ENCODE peak calls at places on chromosomes 12 and 14, in eight cellular contexts. K is A549, C is HepG2, Z is stomach, F is tibial nerve, S is H1, O is GM12878, I is suprapubic skin. B is an unnamed sample.

GRCh38 chr14:36085861-36086260 is 90.7 kb downstream of the PTCSC3 start:
- DNase-seq in K (no peak), C (no peak), Z (no peak), F (no peak), S (no peak), O (no peak), I (no peak), B (no peak)

GRCh38 chr12:913919-914718 is 35.4 kb downstream of the RAD52 start:
- DNase-seq in K (no peak), C (no peak), Z (no peak), F (no peak), S (no peak), O (no peak), I (no peak), B (no peak)

GRCh38 chr12:11729008-11729407 is 79.5 kb downstream of the ETV6 start:
- DNase-seq in K (no peak), C (no peak), Z (peak), F (no peak), S (no peak), O (no peak), I (no peak), B (no peak)

GRCh38 chr12:47813491-47814196 is 6.1 kb downstream of the HDAC7 start:
- DNase-seq in K (peak), C (no peak), Z (no peak), F (no peak), S (no peak), O (no peak), I (no peak), B (no peak)

GRCh38 chr14:20110438-20110837 is at the start of gene OR4K17:
- DNase-seq in K (no peak), C (no peak), Z (no peak), F (no peak), S (no peak), O (no peak), I (no peak), B (no peak)

GRCh38 chr12:22527999-22528398 is 16.3 kb downstream of the C2CD5 start:
- DNase-seq in K (no peak), C (no peak), Z (no peak), F (no peak), S (no peak), O (no peak), I (no peak), B (no peak)

GRCh38 chr12:109201496-109201885 is 85.1 kb downstream of the ACACB start:
- DNase-seq in K (no peak), C (no peak), Z (no peak), F (no peak), S (no peak), O (no peak), I (no peak), B (no peak)

GRCh38 chr14:104596451-104596918 is 8.1 kb downstream of the TMEM179 start:
- DNase-seq in K (no peak), C (no peak), Z (no peak), F (no peak), S (no peak), O (no peak), I (no peak), B (no peak)

GRCh38 chr12:123270380-123271181 is 1.1 kb downstream of the CDK2AP1 start:
- DNase-seq in K (no peak), C (peak), Z (no peak), F (no peak), S (no peak), O (no peak), I (peak), B (peak)

GRCh38 chr12:100717733-100718067 is 76.9 kb upstream of the ANO4 start:
- DNase-seq in K (no peak), C (no peak), Z (no peak), F (no peak), S (no peak), O (no peak), I (no peak), B (no peak)

GRCh38 chr12:122934722-122935121 is 31.5 kb downstream of the ABCB9 start:
- DNase-seq in K (no peak), C (no peak), Z (no peak), F (no peak), S (no peak), O (peak), I (no peak), B (no peak)

GRCh38 chr14:42510071-42510470 is 903.4 kb downstream of the LRFN5 start:
- DNase-seq in K (no peak), C (no peak), Z (no peak), F (no peak), S (no peak), O (no peak), I (no peak), B (no peak)

GRCh38 chr12:86349196-86349595 is 93.0 kb upstream of the MGAT4C start:
- DNase-seq in K (no peak), C (no peak), Z (no peak), F (no peak), S (no peak), O (no peak), I (no peak), B (no peak)

GRCh38 chr12:102874819-102875218 is 42.2 kb downstream of the PAH start:
- DNase-seq in K (no peak), C (no peak), Z (no peak), F (peak), S (no peak), O (no peak), I (no peak), B (no peak)

GRCh38 chr12:82357845-82358199 is 365 bp downstream of the CCDC59 start:
- DNase-seq in K (no peak), C (peak), Z (no peak), F (no peak), S (no peak), O (no peak), I (no peak), B (no peak)

GRCh38 chr12:24360057-24360456 is 410.6 kb upstream of the SOX5 start:
- DNase-seq in K (no peak), C (no peak), Z (no peak), F (no peak), S (no peak), O (no peak), I (no peak), B (no peak)

GRCh38 chr14:104280085-104280901 is 141.9 kb downstream of the KIF26A start:
- DNase-seq in K (no peak), C (no peak), Z (peak), F (no peak), S (no peak), O (no peak), I (peak), B (peak)

GRCh38 chr14:36604757-36605505 is 22.5 kb upstream of the NKX2-8 start:
- DNase-seq in K (peak), C (peak), Z (peak), F (peak), S (no peak), O (no peak), I (no peak), B (no peak)

GRCh38 chr12:3872800-3873636 is at the start of gene PARP11:
- DNase-seq in K (peak), C (peak), Z (peak), F (peak), S (peak), O (peak), I (peak), B (peak)

GRCh38 chr12:76142305-76142704 is 57.8 kb upstream of the NAP1L1 start:
- DNase-seq in K (no peak), C (no peak), Z (no peak), F (no peak), S (no peak), O (no peak), I (no peak), B (no peak)

GRCh38 chr14:35044939-35045797 is 904 bp upstream of the FAM177A1 start:
- DNase-seq in K (no peak), C (no peak), Z (no peak), F (no peak), S (no peak), O (no peak), I (no peak), B (no peak)

GRCh38 chr14:29821665-29822429 is 105.8 kb downstream of the PRKD1 start:
- DNase-seq in K (no peak), C (no peak), Z (no peak), F (no peak), S (no peak), O (no peak), I (no peak), B (no peak)

GRCh38 chr12:106133136-106134087 is 5.3 kb downstream of the NUAK1 start:
- DNase-seq in K (peak), C (no peak), Z (no peak), F (no peak), S (peak), O (no peak), I (no peak), B (no peak)

GRCh38 chr14:68376067-68376810 is 416.6 kb downstream of the ZFP36L1 start:
- DNase-seq in K (no peak), C (no peak), Z (no peak), F (no peak), S (no peak), O (no peak), I (no peak), B (no peak)

GRCh38 chr12:48765753-48766162 is 23.1 kb downstream of the ADCY6 start:
- DNase-seq in K (no peak), C (no peak), Z (no peak), F (no peak), S (no peak), O (no peak), I (no peak), B (no peak)

GRCh38 chr12:93571854-93572711 is at the start of gene SOCS2:
- DNase-seq in K (peak), C (no peak), Z (peak), F (peak), S (no peak), O (no peak), I (no peak), B (peak)

GRCh38 chr12:106251636-106252035 is 3.8 kb upstream of the CKAP4 start:
- DNase-seq in K (no peak), C (no peak), Z (no peak), F (no peak), S (no peak), O (no peak), I (no peak), B (no peak)

GRCh38 chr14:93108105-93108504 is 7.6 kb downstream of the ITPK1 start:
- DNase-seq in K (no peak), C (no peak), Z (no peak), F (no peak), S (no peak), O (no peak), I (no peak), B (no peak)
- H3K27ac ChIP-seq in K (no peak), C (no peak), Z (no peak), F (peak), S (no peak), O (peak), I (no peak), B (peak)

DNA sequence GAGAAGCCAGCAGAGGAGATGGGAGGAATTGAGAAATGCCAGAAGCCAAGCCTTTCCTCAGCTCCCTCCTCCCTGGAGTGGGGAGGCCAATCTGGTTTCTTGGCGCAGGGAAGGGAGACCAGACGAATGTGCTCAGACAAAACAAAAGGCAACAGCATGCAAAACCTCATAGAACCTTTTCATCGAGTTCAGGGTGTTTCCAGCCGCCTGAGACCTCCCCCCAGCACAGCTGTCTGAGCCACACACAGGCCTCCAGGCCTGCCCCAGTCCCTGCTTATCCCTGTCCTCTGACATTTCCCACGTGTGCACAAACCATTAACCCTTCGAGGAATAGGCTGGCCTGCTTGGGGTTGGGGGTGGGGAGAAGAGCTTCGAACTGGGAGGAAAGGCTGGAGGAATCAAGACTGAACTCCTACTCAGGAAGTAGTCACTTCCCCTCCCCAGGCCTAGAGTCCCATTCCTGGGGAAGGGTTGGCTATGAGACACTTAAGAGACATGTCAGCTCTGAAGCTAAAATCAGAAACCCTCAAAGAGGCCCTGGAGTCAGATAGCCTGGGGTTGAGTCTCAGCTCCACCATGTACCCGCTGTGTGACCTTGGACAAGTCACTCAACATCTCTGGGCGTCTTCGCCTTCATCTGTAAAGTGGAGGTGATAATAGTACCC is 10.7 kb downstream of the TBX3 start:
- DNase-seq in K (no peak), C (no peak), Z (no peak), F (no peak), S (no peak), O (no peak), I (no peak), B (peak)
- TF ChIP-seq POLR2A in K (no peak), C (no peak), Z (no peak), F (no peak), S (no peak), O (no peak), I (no peak), B (no peak)

DNA sequence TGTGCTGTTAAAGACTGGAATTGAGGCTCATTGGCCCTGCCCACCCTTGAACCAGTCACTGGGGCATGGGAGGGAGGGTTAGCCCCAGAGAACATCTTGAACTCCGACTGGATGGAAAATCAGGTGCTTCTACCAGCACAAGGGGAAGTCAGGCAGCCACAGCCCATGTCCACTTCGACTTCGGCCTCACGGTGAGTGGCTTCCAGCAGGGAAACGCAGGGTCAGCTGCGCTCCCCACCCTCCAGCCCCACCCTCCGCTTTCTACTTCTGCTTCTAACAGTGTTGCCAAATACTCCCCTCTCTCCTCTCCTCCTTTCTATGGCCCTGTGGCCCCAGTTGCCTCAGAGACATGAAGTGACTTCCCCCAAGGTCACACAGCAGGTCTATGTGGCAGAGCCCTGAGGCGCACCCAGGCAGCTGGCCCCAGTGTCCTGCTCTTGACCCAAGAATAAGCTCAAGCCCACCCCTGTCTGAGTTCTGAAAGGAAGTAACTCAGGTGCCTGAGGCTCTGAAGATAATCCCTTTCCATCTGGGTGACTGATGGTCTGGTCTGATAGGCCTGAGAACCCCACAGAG is 11.9 kb upstream of the SH2B3 start:
- DNase-seq in K (no peak), C (no peak), Z (no peak), F (peak), S (no peak), O (no peak), I (no peak), B (peak)
- TF ChIP-seq EP300 in K (no peak), C (no peak), Z (no peak), F (peak), S (no peak), O (no peak), I (no peak), B (no peak)

DNA sequence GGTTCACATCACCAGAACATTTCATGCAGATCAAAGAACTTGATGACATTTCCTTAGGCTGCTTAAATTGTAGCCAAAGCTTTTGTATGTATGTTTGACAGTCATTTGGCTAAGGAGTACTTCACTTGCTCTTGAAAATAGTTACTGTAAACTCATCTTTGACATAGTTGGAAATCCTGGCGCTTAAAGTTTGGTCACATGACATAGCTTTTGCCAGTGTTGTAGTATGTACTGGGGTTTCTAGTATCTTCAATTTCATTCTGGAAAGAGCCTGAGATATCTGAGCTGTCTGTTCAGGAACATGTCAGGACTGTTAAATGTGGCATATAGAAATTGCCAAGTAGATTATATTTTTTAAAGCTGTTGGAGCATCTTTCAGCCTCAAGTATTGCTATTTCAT is 55.7 kb downstream of the WDR20 start:
- DNase-seq in K (no peak), C (no peak), Z (no peak), F (no peak), S (no peak), O (no peak), I (no peak), B (no peak)
- H3K27ac ChIP-seq in K (no peak), C (no peak), Z (no peak), F (no peak), S (no peak), O (no peak), I (no peak), B (no peak)

GRCh38 chr12:111366583-111366982 is 2.3 kb downstream of the PHETA1 start:
- DNase-seq in K (no peak), C (no peak), Z (no peak), F (no peak), S (no peak), O (no peak), I (no peak), B (no peak)

GRCh38 chr12:111368291-111368683 is 608 bp downstream of the PHETA1 start:
- DNase-seq in K (peak), C (no peak), Z (peak), F (no peak), S (no peak), O (no peak), I (no peak), B (no peak)

GRCh38 chr12:111369496-111370220 is 763 bp upstream of the PHETA1 start:
- DNase-seq in K (no peak), C (no peak), Z (no peak), F (no peak), S (no peak), O (no peak), I (no peak), B (no peak)

GRCh38 chr12:111367661-111368221 is 1.2 kb downstream of the PHETA1 start:
- DNase-seq in K (no peak), C (peak), Z (peak), F (no peak), S (no peak), O (no peak), I (no peak), B (no peak)

DNA sequence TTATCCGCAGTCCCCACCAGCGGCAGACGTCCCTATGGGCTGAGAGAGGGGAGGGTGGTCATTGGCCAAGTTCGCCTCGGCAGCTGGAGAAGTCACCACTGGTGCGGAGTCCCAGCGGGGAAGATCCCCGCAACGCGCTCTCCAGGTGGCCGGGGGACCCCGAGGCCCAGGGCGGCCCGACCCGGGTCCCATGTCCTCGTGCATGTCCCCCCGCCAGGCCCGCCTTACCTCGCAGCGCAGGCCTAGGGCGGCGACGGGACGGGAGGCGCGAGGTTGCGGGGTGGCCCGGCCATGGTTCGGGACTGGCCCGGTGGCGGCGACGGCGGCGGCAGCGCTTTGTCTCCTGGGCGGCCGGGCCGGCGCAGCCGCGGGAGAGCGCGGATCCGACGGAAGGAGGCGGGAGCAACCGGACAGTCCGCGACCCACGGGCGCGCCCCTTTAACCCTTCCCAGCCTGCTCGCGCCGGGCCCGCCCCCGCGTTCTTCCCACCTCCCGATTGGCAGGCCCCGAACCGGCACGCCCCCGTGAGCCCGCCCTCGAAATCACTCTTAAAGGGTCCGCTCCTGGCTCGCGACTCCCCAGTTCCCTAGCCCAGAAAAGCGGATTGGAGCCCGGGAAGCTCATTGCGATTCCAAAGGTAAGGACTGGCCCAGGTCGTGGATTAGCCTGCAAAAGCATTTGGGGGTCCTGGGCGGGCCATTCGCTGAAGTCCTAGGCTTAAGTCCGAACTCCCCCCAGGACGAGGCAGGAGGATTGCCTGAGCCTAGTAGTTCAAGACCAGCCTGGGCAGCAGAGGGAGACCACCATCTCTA is at the start of gene PHETA1:
- DNase-seq in K (peak), C (peak), Z (peak), F (peak), S (peak), O (peak), I (peak), B (peak)
- TF ChIP-seq POLR2A in K (peak), C (peak), Z (no peak), F (peak), S (peak), O (no peak), I (no peak), B (no peak)

GRCh38 chr14:71235865-71236264 is 328.6 kb downstream of the PCNX1 start:
- DNase-seq in K (no peak), C (no peak), Z (no peak), F (peak), S (no peak), O (no peak), I (peak), B (peak)
- TF ChIP-seq EP300 in K (no peak), C (no peak), Z (no peak), F (no peak), S (no peak), O (no peak), I (no peak), B (no peak)

GRCh38 chr12:19847294-19848059 is 408.2 kb downstream of the AEBP2 start:
- DNase-seq in K (no peak), C (no peak), Z (no peak), F (no peak), S (no peak), O (no peak), I (no peak), B (no peak)

GRCh38 chr12:19846561-19846960 is 407.3 kb downstream of the AEBP2 start:
- DNase-seq in K (peak), C (no peak), Z (no peak), F (no peak), S (no peak), O (no peak), I (no peak), B (no peak)

GRCh38 chr12:19849208-19849607 is 409.9 kb downstream of the AEBP2 start:
- DNase-seq in K (no peak), C (no peak), Z (no peak), F (no peak), S (no peak), O (no peak), I (no peak), B (no peak)

GRCh38 chr12:19850341-19851065 is 411.2 kb downstream of the AEBP2 start:
- DNase-seq in K (no peak), C (no peak), Z (no peak), F (no peak), S (no peak), O (no peak), I (no peak), B (no peak)

DNA sequence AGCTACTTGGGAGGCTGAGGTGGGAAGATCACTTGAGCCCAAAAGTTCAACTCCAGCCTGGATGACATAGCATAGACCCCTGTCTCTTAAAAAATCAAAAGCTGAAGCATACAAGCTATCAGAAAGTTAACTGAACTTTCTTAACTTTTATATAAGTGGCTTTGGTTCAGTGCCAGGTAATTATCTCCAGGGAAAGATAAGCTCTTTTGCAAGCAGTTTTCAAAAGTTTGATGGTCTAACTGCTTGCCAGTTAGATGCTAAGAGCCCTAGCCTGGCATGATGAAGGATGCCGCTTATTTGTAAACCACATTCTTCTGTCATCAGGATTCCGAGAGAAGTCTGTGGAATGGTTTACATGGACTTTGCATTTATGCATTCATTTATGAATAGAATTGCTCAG is 409.1 kb downstream of the AEBP2 start:
- DNase-seq in K (no peak), C (no peak), Z (no peak), F (no peak), S (no peak), O (no peak), I (no peak), B (no peak)
- H3K27ac ChIP-seq in K (no peak), C (no peak), Z (no peak), F (no peak), S (no peak), O (no peak), I (no peak), B (peak)

B was measured in sigmoid colon.